ENCODE peak calls at places on chromosomes 2 and 18, in seven cellular contexts. F is PC-3, J is neural progenitor cell, C is HCT116, K is GM23248, D is hepatocyte, U is GM23338. R is an unnamed sample. For H3K4me1 and H3K36me3, the result is how much of the 10 kb centered on the place peaks cover.

GRCh38 chr2:10185046-10185445 is 62.5 kb downstream of the RRM2 start:
- DNase-seq in F (no peak), J (no peak), C (no peak), K (peak), D (no peak), U (no peak), R (no peak)

GRCh38 chr18:48786621-48787522 is 163.9 kb downstream of the SMAD7 start:
- DNase-seq in F (no peak), J (no peak), C (no peak), K (no peak), D (no peak), U (no peak), R (no peak)

GRCh38 chr18:44548291-44549221 is 132.1 kb upstream of the SETBP1 start:
- DNase-seq in F (no peak), J (no peak), C (no peak), K (peak), D (no peak), U (no peak), R (no peak)

GRCh38 chr2:8119782-8120551 is 561.9 kb upstream of the ID2 start:
- DNase-seq in F (peak), J (peak), C (no peak), K (peak), D (peak), U (no peak), R (no peak)

GRCh38 chr2:137888845-137889244 is 75.4 kb upstream of the HNMT start:
- DNase-seq in F (peak), J (peak), C (peak), K (peak), D (peak), U (peak), R (no peak)

GRCh38 chr2:229098810-229099209 is 172.3 kb downstream of the PID1 start:
- DNase-seq in F (no peak), J (no peak), C (no peak), K (no peak), D (no peak), U (no peak), R (no peak)

GRCh38 chr18:14961991-14962390 is 214.0 kb downstream of the ANKRD30B start:
- DNase-seq in F (no peak), J (no peak), C (no peak), K (no peak), D (no peak), U (no peak), R (no peak)

GRCh38 chr18:45974088-45974536 is 7.0 kb upstream of the EPG5 start:
- DNase-seq in F (peak), J (peak), C (peak), K (peak), D (peak), U (peak), R (peak)

GRCh38 chr2:143205106-143205764 is 76.0 kb downstream of the ARHGAP15 start:
- DNase-seq in F (peak), J (no peak), C (peak), K (peak), D (peak), U (peak), R (peak)

GRCh38 chr2:37098416-37099118 is 14.2 kb downstream of the GPATCH11 start:
- DNase-seq in F (no peak), J (no peak), C (no peak), K (no peak), D (no peak), U (no peak), R (no peak)

GRCh38 chr18:51195086-51195601 is 2.3 kb downstream of the MEX3C start:
- DNase-seq in F (no peak), J (peak), C (no peak), K (peak), D (no peak), U (no peak), R (peak)

GRCh38 chr2:55140316-55141219 is 90.3 kb upstream of the RTN4 start:
- DNase-seq in F (no peak), J (no peak), C (no peak), K (no peak), D (no peak), U (no peak), R (peak)

GRCh38 chr2:45242161-45242741 is 233.0 kb upstream of the SIX2 start:
- DNase-seq in F (no peak), J (no peak), C (no peak), K (peak), D (peak), U (no peak), R (no peak)

GRCh38 chr2:112182581-112183034 is 44.4 kb downstream of the FBLN7 start:
- DNase-seq in F (no peak), J (peak), C (no peak), K (no peak), D (no peak), U (no peak), R (no peak)

GRCh38 chr2:70698847-70699246 is 69.2 kb downstream of the ADD2 start:
- DNase-seq in F (no peak), J (no peak), C (no peak), K (no peak), D (no peak), U (no peak), R (no peak)

GRCh38 chr18:42583197-42583776 is 532.2 kb downstream of the RIT2 start:
- DNase-seq in F (no peak), J (no peak), C (no peak), K (no peak), D (peak), U (no peak), R (no peak)

GRCh38 chr2:113124984-113125855 is 2.2 kb upstream of the IL1RN start:
- DNase-seq in F (peak), J (no peak), C (no peak), K (peak), D (no peak), U (no peak), R (no peak)

GRCh38 chr2:162245737-162246136 is 2.5 kb upstream of the FAP start:
- DNase-seq in F (peak), J (no peak), C (no peak), K (peak), D (peak), U (peak), R (no peak)

GRCh38 chr2:144983107-144983506 is 463.2 kb upstream of the ZEB2 start:
- DNase-seq in F (no peak), J (no peak), C (no peak), K (no peak), D (no peak), U (no peak), R (no peak)

GRCh38 chr2:26305575-26305974 is 40.4 kb upstream of the SELENOI start:
- DNase-seq in F (no peak), J (no peak), C (no peak), K (no peak), D (no peak), U (no peak), R (no peak)

GRCh38 chr2:226063704-226064390 is 664.3 kb downstream of the NYAP2 start:
- DNase-seq in F (peak), J (peak), C (peak), K (peak), D (no peak), U (no peak), R (no peak)

GRCh38 chr2:8389373-8390108 is 292.3 kb upstream of the ID2 start:
- DNase-seq in F (peak), J (no peak), C (no peak), K (peak), D (peak), U (no peak), R (no peak)

GRCh38 chr2:11508279-11508678 is 25.6 kb upstream of the GREB1 start:
- DNase-seq in F (no peak), J (no peak), C (no peak), K (no peak), D (peak), U (no peak), R (no peak)

GRCh38 chr2:143355814-143356213 is 226.6 kb downstream of the ARHGAP15 start:
- DNase-seq in F (no peak), J (no peak), C (no peak), K (no peak), D (no peak), U (no peak), R (no peak)

GRCh38 chr2:218879881-218880748 is 537 bp upstream of the WNT10A start:
- DNase-seq in F (no peak), J (no peak), C (no peak), K (peak), D (no peak), U (peak), R (peak)

GRCh38 chr2:163351966-163352365 is 383.8 kb downstream of the FIGN start:
- DNase-seq in F (no peak), J (no peak), C (no peak), K (no peak), D (no peak), U (no peak), R (no peak)

GRCh38 chr2:73762571-73762970 is 17.3 kb downstream of the DUSP11 start:
- DNase-seq in F (no peak), J (no peak), C (no peak), K (no peak), D (no peak), U (no peak), R (no peak)

GRCh38 chr2:241123816-241124536 is 21.9 kb upstream of the MTERF4 start:
- DNase-seq in F (no peak), J (no peak), C (no peak), K (peak), D (no peak), U (no peak), R (no peak)

GRCh38 chr2:10238396-10238795 is 64.3 kb upstream of the HPCAL1 start:
- DNase-seq in F (no peak), J (no peak), C (no peak), K (no peak), D (no peak), U (no peak), R (no peak)

GRCh38 chr2:211665299-211665698 is 873.3 kb downstream of the ERBB4 start:
- DNase-seq in F (no peak), J (no peak), C (no peak), K (no peak), D (no peak), U (no peak), R (no peak)
- TF ChIP-seq EZH2phosphoT487 in F (no peak), J (no peak), C (no peak), K (no peak), D (no peak), U (no peak), R (no peak)

GRCh38 chr2:168566974-168567650 is 111.0 kb downstream of the CERS6 start:
- DNase-seq in F (no peak), J (no peak), C (no peak), K (no peak), D (no peak), U (no peak), R (no peak)

GRCh38 chr2:168565112-168565511 is 109.0 kb downstream of the CERS6 start:
- DNase-seq in F (peak), J (no peak), C (no peak), K (peak), D (peak), U (no peak), R (no peak)

GRCh38 chr2:168562971-168563370 is 106.9 kb downstream of the CERS6 start:
- DNase-seq in F (no peak), J (no peak), C (no peak), K (no peak), D (no peak), U (no peak), R (no peak)

GRCh38 chr2:168565512-168565911 is 109.4 kb downstream of the CERS6 start:
- DNase-seq in F (no peak), J (no peak), C (no peak), K (no peak), D (no peak), U (no peak), R (no peak)

DNA sequence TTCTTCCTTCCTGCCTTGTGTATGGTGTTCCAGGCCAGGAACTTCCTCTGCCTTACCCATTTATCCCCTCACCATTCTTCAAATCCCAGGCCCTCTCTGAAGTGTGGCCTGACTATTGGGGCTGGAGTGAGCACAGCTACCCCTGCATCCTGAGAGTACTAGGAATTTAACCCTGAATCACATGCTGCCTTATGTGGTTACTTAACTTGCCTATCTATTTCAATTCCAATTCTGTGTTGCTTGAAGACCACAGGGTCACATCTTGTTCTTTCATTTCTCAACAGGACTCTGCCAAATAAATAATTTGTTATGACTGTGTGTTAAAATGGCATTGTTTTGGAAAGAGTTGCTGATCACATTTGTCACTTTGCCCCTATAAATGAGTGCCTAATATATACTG is 108.6 kb downstream of the CERS6 start:
- DNase-seq in F (no peak), J (no peak), C (no peak), K (no peak), D (no peak), U (no peak), R (no peak)
- H3K4me1 ChIP-seq in F (under half), J (under half), C (under half), K (under half), D (under half), U (under half), R (under half)

GRCh38 chr2:53877112-53877511 is 17.3 kb upstream of the GPR75 start:
- DNase-seq in F (no peak), J (no peak), C (no peak), K (no peak), D (no peak), U (no peak), R (no peak)
- H3K36me3 ChIP-seq in F (under half), J (under half), C (under half), K (under half), D (under half), U (under half), R (half or more)

GRCh38 chr2:96815326-96816126 is 542 bp upstream of the CNNM3 start:
- DNase-seq in F (peak), J (peak), C (no peak), K (peak), D (peak), U (peak), R (peak)

GRCh38 chr2:96819101-96819875 is 3.2 kb downstream of the CNNM3 start:
- DNase-seq in F (no peak), J (no peak), C (no peak), K (no peak), D (peak), U (no peak), R (no peak)

GRCh38 chr2:96816127-96816835 is at the start of gene CNNM3:
- DNase-seq in F (peak), J (peak), C (peak), K (peak), D (peak), U (peak), R (peak)

GRCh38 chr2:96817882-96818281 is 1.8 kb downstream of the CNNM3 start:
- DNase-seq in F (no peak), J (no peak), C (no peak), K (no peak), D (no peak), U (no peak), R (no peak)

DNA sequence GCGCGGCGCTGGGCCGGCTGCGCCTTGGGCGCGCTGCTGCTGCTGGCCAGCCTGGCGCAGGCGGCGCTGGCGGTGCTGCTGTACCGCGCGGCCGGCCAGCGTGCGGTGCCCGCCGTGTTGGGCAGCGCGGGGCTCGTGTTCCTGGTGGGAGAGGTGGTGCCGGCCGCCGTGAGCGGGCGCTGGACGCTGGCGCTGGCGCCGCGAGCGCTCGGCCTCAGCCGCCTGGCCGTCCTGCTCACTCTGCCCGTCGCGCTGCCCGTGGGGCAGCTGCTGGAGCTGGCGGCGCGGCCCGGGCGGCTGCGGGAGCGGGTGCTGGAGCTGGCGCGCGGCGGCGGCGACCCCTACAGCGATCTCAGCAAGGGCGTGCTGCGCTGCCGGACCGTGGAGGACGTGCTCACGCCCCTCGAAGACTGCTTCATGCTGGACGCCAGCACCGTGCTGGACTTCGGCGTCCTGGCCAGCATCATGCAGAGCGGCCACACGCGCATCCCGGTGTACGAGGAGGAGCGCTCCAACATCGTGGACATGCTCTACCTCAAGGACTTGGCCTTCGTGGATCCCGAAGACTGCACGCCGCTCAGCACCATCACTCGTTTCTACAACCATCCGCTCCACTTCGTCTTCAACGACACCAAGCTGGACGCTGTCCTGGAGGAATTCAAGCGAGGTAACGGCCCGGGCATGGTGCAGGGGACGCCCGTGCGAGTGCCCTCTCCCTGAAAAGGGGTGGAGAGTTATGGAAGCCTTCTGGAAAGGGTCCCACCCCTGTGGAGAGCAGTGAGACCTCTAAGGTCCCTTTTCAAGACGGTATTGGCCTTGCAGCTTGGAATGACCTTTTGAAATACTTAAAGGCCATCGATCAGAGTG is 1.0 kb downstream of the CNNM3 start:
- DNase-seq in F (peak), J (peak), C (no peak), K (peak), D (no peak), U (peak), R (no peak)
- TF ChIP-seq EZH2phosphoT487 in F (no peak), J (no peak), C (no peak), K (no peak), D (no peak), U (no peak), R (no peak)

GRCh38 chr2:43332653-43333052 is 106.2 kb upstream of the ZFP36L2 start:
- DNase-seq in F (no peak), J (no peak), C (no peak), K (no peak), D (no peak), U (no peak), R (no peak)
- H3K4me1 ChIP-seq in F (under half), J (under half), C (under half), K (under half), D (under half), U (under half), R (under half)

GRCh38 chr2:151486100-151486499 is 76.4 kb downstream of the RIF1 start:
- DNase-seq in F (no peak), J (no peak), C (no peak), K (no peak), D (no peak), U (no peak), R (no peak)
- H3K36me3 ChIP-seq in F (under half), J (under half), C (under half), K (under half), D (under half), U (under half), R (half or more)

GRCh38 chr2:207399301-207399700 is 130.5 kb upstream of the CREB1 start:
- DNase-seq in F (no peak), J (peak), C (no peak), K (no peak), D (no peak), U (no peak), R (no peak)

GRCh38 chr2:207394812-207395534 is 134.8 kb upstream of the CREB1 start:
- DNase-seq in F (peak), J (no peak), C (peak), K (peak), D (peak), U (no peak), R (no peak)

GRCh38 chr2:207394203-207394741 is 135.5 kb upstream of the CREB1 start:
- DNase-seq in F (peak), J (no peak), C (no peak), K (peak), D (no peak), U (no peak), R (no peak)

GRCh38 chr2:207397917-207398655 is 131.7 kb upstream of the CREB1 start:
- DNase-seq in F (no peak), J (peak), C (no peak), K (peak), D (no peak), U (no peak), R (no peak)

DNA sequence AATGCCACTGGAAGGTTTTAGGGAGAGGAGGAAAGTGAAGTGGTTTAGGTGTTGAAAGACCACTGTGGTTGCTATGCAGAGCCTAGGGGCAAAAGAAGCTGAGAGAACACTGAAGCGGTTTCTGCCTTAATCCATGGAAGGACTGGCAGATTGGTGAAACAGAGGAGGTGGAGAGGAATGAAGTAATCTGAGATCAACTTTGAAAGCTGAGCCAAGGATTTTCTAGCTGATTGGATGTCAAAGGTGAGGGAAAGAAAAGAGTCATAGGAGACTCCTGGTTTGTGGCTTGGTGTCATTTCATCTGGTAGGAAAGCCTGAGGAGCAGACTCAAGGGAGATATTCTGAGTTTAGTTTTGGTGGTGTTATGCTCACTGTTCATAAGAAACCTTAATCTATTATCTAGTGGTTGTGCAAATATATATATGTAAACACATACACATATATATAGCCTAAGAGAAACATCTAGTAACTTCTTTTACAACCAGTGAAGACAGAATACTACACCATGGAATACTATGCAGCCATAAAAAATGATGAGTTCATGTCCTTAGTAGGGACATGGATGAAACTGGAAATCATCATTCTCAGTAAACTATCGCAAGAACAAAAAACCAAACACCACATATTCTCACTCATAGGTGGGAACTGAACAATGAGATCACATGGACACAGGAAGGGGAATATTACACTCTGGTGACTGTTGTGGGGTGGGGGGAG is 134.1 kb upstream of the CREB1 start:
- DNase-seq in F (peak), J (peak), C (peak), K (no peak), D (no peak), U (no peak), R (no peak)
- TF ChIP-seq EZH2phosphoT487 in F (no peak), J (no peak), C (no peak), K (no peak), D (no peak), U (no peak), R (no peak)

GRCh38 chr2:120803085-120803484 is 67.4 kb downstream of the GLI2 start:
- DNase-seq in F (no peak), J (no peak), C (no peak), K (no peak), D (no peak), U (no peak), R (no peak)

GRCh38 chr2:120805590-120805989 is 69.9 kb downstream of the GLI2 start:
- DNase-seq in F (no peak), J (no peak), C (no peak), K (no peak), D (no peak), U (no peak), R (no peak)

GRCh38 chr2:120804446-120804845 is 68.8 kb downstream of the GLI2 start:
- DNase-seq in F (no peak), J (no peak), C (no peak), K (no peak), D (no peak), U (no peak), R (no peak)

GRCh38 chr2:120803764-120804335 is 68.2 kb downstream of the GLI2 start:
- DNase-seq in F (peak), J (no peak), C (no peak), K (no peak), D (no peak), U (no peak), R (no peak)

DNA sequence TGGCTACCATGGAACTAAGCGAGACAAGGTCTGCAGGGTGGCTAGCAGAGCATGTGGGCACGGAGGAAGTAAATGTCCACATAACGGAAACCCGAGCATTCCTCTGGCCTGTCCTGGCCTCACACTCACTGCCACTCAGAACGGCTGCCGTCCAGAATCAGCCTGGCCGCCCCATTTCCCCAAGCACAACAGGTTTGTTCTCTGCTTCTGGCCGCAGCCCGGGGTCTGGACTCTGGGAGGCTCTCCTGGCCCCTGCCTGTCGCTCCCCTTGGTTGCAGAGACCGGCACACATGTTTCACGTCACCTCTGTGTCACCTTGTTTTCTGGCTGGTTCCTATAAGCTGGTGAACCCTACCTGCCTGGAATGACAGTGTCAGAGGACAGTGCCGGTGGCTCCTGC is 69.3 kb downstream of the GLI2 start:
- DNase-seq in F (no peak), J (no peak), C (no peak), K (no peak), D (no peak), U (no peak), R (no peak)
- H3K4me1 ChIP-seq in F (under half), J (under half), C (under half), K (under half), D (under half), U (under half), R (under half)